ENCODE peak calls at places on chromosomes 4 and X, in seven cellular contexts. D is GM10248, M is osteocyte, J is astrocyte of the spinal cord, I is left lobe of liver, U is T-cell, Q is EL. A is an unnamed sample.

GRCh38 chr4:89681219-89681618 is 155.7 kb downstream of the SNCA start:
- DNase-seq in D (no peak), M (no peak), J (no peak), I (no peak), U (no peak), Q (no peak), A (no peak)

GRCh38 chrX:121598356-121598755 is 550.9 kb downstream of the GLUD2 start:
- DNase-seq in D (no peak), M (no peak), J (no peak), I (no peak), U (no peak), Q (no peak), A (no peak)

GRCh38 chr4:126047114-126047513 is 732.4 kb downstream of the FAT4 start:
- DNase-seq in D (no peak), M (no peak), J (no peak), I (no peak), U (no peak), Q (no peak), A (no peak)

GRCh38 chr4:18930487-18930886 is 908.9 kb upstream of the LCORL start:
- DNase-seq in D (no peak), M (no peak), J (no peak), I (no peak), U (no peak), Q (no peak), A (no peak)

GRCh38 chrX:28124416-28124815 is 143.2 kb upstream of the DCAF8L1 start:
- DNase-seq in D (no peak), M (no peak), J (no peak), I (no peak), U (no peak), Q (no peak), A (no peak)

GRCh38 chr4:81757706-81758105 is 286.0 kb upstream of the RASGEF1B start:
- DNase-seq in D (no peak), M (no peak), J (no peak), I (no peak), U (no peak), Q (no peak), A (no peak)

GRCh38 chrX:22686138-22686541 is 313.6 kb upstream of the DDX53 start:
- DNase-seq in D (no peak), M (peak), J (peak), I (no peak), U (no peak), Q (peak), A (no peak)

GRCh38 chr4:145179201-145179860 is 1.1 kb downstream of the OTUD4 start:
- DNase-seq in D (peak), M (no peak), J (peak), I (peak), U (peak), Q (peak), A (peak)

GRCh38 chr4:38752393-38752961 is 30.3 kb downstream of the TLR10 start:
- DNase-seq in D (peak), M (no peak), J (peak), I (no peak), U (no peak), Q (peak), A (no peak)

GRCh38 chr4:154565704-154566103 is 2.9 kb downstream of the FGB start:
- DNase-seq in D (no peak), M (no peak), J (no peak), I (no peak), U (no peak), Q (no peak), A (no peak)

GRCh38 chr4:7103599-7104365 is 35.9 kb upstream of the GRPEL1 start:
- DNase-seq in D (no peak), M (no peak), J (no peak), I (peak), U (no peak), Q (no peak), A (no peak)

GRCh38 chrX:22053486-22053885 is 21.4 kb downstream of the PHEX start:
- DNase-seq in D (no peak), M (no peak), J (no peak), I (no peak), U (no peak), Q (no peak), A (no peak)

GRCh38 chr4:153549401-153549800 is 83.2 kb downstream of the TMEM131L start:
- DNase-seq in D (no peak), M (no peak), J (no peak), I (no peak), U (no peak), Q (no peak), A (no peak)

GRCh38 chrX:47514553-47515235 is 31.7 kb upstream of the ZNF41 start:
- DNase-seq in D (no peak), M (no peak), J (peak), I (no peak), U (no peak), Q (peak), A (no peak)

GRCh38 chr4:2790583-2791517 is 2.0 kb upstream of the SH3BP2 start:
- DNase-seq in D (no peak), M (no peak), J (no peak), I (peak), U (no peak), Q (no peak), A (no peak)

GRCh38 chrX:118329179-118329578 is 16.7 kb upstream of the WDR44 start:
- DNase-seq in D (no peak), M (no peak), J (no peak), I (no peak), U (no peak), Q (no peak), A (no peak)

GRCh38 chr4:106816501-106816900 is 219.6 kb downstream of the DKK2 start:
- DNase-seq in D (no peak), M (no peak), J (peak), I (no peak), U (no peak), Q (peak), A (no peak)

GRCh38 chrX:23720117-23720677 is 22.9 kb downstream of the ACOT9 start:
- DNase-seq in D (no peak), M (no peak), J (no peak), I (no peak), U (no peak), Q (no peak), A (no peak)